ENCODE peak calls at places on chromosomes 13 and 19, in four cellular contexts. W is K562, S is GM12878, Z is HepG2. F is an unnamed sample.

GRCh38 chr13:74250738-74251190 is 116.6 kb upstream of the KLF12 start:
- DNase-seq in W (no peak), S (no peak), Z (no peak), F (no peak)

GRCh38 chr13:47480941-47481340 is 520.1 kb downstream of the SUCLA2 start:
- DNase-seq in W (no peak), S (no peak), Z (no peak), F (no peak)

GRCh38 chr13:67971291-67971690 is 741.2 kb upstream of the PCDH9 start:
- DNase-seq in W (no peak), S (no peak), Z (no peak), F (no peak)

GRCh38 chr13:44557986-44558385 is 18.1 kb downstream of the TSC22D1 start:
- DNase-seq in W (no peak), S (no peak), Z (no peak), F (no peak)

GRCh38 chr19:51547397-51548212 is 16.1 kb upstream of the SIGLEC6 start:
- DNase-seq in W (peak), S (no peak), Z (no peak), F (no peak)

GRCh38 chr13:79458436-79458835 is 22.5 kb upstream of the NDFIP2 start:
- DNase-seq in W (no peak), S (no peak), Z (no peak), F (no peak)

GRCh38 chr13:31749929-31750328 is 10.6 kb downstream of the RXFP2 start:
- DNase-seq in W (no peak), S (no peak), Z (no peak), F (no peak)

GRCh38 chr13:106619688-106620555 is 52.0 kb upstream of the ARGLU1 start:
- DNase-seq in W (peak), S (peak), Z (peak), F (peak)

GRCh38 chr13:38763446-38764381 is 76.8 kb downstream of the FREM2 start:
- DNase-seq in W (peak), S (no peak), Z (peak), F (peak)

GRCh38 chr19:47057328-47057727 is 8.9 kb upstream of the TMEM160 start:
- DNase-seq in W (no peak), S (no peak), Z (no peak), F (no peak)

GRCh38 chr19:42135836-42136235 is 3.6 kb upstream of the POU2F2 start:
- DNase-seq in W (no peak), S (no peak), Z (no peak), F (no peak)

DNA sequence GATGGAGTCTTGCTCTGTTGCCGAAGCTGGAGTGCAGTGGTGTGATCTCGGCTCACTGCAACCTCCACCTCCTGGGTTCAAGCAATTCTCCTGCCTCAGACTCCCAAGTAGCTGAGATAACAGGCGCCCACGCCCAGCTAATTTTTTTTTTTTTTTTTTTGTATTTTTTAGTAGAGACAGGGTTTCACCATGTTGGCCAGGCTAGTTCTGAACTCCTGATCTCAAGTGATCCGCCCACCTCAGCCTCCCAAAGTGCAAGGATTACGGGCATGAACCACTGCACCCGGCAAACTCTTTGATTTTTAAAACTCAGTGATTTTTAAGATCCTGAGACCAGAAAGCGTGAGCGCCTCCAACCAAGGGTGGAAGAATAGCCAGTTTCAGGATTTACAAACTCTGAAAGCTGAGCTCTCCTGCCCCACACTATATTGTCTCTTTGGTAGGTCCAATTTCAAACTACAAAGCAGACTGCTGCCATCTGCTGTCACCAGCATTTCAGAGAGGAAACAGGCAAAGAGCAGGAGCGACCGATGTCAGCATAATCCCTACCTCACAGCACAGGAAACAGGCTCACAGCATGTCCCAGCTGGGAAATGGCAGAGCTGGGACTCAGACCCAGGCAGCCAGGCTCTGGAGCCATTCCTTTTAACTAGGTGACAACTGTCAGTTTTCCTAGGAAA is 9.2 kb downstream of the NOSIP start:
- DNase-seq in W (peak), S (no peak), Z (peak), F (peak)
- TF ChIP-seq CHD4 in W (no peak), S (no peak), Z (no peak), F (no peak)

DNA sequence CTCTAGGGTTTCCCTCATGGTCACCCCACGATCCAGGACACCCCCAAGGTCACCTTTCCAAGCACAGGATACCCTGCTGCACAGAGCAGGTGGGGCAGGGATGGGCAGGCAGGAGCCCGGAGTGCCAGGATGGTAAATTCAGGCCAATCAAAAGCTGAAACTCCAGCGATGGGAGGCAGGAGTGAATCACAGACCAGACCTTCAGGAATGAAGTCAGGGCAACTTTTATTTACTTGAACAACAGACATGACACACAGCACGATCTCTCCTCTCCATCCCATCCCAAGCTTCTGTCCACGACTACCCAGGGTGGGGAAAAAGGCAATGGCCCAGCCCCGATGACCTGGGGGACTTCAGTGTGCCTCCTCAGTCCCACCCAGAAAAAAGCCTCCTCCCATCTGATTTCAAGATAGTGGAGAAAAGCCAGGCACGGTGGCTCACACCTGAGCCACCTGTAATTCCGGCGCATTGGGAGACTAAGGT is 39.1 kb downstream of the ZSWIM4 start:
- DNase-seq in W (no peak), S (no peak), Z (no peak), F (peak)
- TF ChIP-seq CHD4 in W (no peak), S (no peak), Z (no peak), F (no peak)

GRCh38 chr13:57340878-57341277 is 173.9 kb downstream of the PRR20E start:
- DNase-seq in W (no peak), S (no peak), Z (no peak), F (no peak)

DNA sequence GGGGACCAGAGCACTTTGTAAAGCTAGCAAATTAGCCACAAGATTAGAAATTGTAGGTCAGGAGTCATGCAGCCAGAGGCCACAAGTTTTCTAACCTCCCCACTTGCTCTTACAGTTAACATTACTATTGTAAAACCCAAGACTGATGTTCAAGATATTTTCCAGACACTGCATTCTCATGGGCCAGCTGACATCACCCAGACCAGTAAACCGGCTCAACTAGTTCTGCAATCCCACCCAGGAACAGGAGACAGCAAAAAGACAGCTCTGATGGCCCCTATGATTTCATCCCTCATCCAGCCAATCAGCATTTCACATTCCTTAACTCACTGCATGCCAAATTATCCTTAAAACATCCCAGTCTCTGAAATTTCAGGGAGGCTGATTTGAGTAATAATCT is 178.5 kb downstream of the PRR20E start:
- DNase-seq in W (no peak), S (no peak), Z (no peak), F (no peak)
- TF ChIP-seq CHD4 in W (no peak), S (no peak), Z (no peak), F (no peak)

DNA sequence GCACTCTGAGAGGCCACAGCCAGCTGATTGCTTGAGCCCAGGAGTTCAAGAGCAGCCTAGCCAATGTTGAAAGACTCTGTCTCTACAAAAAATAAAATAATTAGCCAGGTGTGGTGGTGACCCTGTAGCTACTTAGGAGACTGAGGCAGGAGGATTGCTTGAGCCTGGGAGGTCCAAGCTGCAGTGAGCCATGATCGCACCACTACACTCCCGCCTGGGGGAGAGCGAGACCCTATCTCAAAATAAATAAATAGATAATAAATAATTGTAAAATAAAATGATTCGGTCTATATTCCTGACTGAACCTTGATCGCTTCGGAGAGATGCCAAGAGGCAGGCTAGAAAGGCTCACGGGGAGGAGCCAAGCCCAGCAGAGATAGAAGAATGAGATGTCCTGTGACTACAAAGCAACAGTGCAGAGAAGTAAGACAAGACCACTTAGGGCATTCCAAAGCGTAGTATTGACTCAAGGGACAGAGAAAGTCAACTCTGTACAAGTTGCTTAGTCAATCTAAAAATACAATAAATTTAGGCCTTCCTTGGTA is 12.8 kb downstream of the SHISA2 start:
- DNase-seq in W (no peak), S (no peak), Z (no peak), F (no peak)
- TF ChIP-seq CHD4 in W (no peak), S (no peak), Z (no peak), F (no peak)

DNA sequence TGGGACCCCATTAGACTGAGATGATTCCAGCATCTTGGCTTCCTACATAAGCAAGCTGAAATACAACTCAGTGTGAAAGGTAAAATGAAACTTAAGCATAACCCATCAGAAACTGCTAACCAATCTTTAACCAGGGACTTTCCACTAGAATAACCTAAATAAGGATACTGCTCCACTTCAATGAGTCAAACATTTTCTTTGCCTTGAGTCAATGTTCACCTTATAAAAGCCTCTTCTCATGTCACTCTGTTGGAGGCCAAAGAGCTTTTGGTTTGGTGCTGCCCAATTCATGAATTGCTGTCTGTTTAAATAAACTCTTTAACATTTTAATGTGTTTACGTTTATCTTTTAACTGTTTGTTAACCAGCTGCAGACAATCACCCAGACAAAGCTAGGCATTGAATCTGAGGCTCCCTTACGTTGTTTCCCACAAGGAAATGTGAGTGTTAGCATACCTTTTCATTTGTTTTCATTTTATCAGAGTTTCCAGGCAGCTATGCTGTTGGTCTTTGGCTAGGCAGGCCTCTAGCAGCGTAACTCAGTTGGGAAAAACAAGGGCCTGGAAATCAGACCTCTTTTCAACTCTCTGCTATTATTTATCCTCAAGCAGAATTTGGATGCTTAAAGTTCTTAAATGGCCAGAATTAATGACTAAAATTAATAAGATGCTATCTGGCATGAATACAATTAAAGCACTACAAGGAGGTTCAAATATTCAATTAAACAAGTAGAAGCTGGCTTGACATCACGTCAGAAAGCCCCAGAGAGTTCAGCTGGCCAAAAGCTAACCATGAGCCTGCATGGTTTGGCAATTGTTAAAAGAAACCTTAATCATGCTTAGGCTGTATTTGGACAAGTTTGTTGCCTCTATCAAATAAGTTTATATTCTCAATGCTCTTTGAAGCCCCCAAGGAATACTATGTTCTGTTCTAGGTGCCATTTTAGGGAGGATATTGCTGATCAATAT is 200.2 kb downstream of the DCLK1 start:
- DNase-seq in W (no peak), S (peak), Z (no peak), F (no peak)
- TF ChIP-seq CHD4 in W (no peak), S (no peak), Z (no peak), F (no peak)

DNA sequence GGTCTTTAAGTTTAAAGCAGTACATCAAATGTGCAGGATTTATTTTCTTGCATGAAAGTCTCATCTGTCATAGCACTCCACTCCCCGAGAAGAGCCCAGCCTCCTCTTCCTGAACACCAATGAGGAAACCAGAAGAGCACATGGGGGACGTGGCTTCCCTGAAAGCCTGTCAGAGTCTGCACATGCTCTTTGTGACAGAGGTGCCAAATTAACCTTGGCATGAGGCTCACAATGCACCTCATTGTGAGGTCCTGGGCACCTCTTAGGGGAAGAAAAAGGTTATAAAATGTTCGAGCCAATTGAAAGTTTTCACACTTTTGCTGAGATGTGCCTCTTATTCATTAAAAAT is 141.3 kb upstream of the RFC3 start:
- DNase-seq in W (no peak), S (no peak), Z (peak), F (peak)
- TF ChIP-seq CHD4 in W (no peak), S (no peak), Z (no peak), F (no peak)